ENCODE peak calls at places on chromosomes 1 and 21, in seven cellular contexts. P, T, E, S, F, Q and O are unnamed samples.

GRCh38 chr1:91689586-91690481 is 189.2 kb downstream of the CDC7 start:
- DNase-seq in P (no peak), T (no peak), E (peak; percentile 79), S (no peak), F (no peak), Q (no peak), O (peak; percentile 48)

GRCh38 chr1:196034080-196034706 is 574.0 kb downstream of the KCNT2 start:
- DNase-seq in P (no peak), T (no peak), E (peak; percentile 3), S (no peak), F (peak; percentile 0), Q (no peak), O (peak; percentile 0)

GRCh38 chr1:114153621-114154145 is at the start of gene SYT6:
- DNase-seq in P (peak; percentile 74), T (no peak), E (no peak), S (no peak), F (no peak), Q (no peak), O (no peak)

GRCh38 chr1:186078245-186078644 is 296.8 kb downstream of the TPR start:
- DNase-seq in P (no peak), T (no peak), E (no peak), S (no peak), F (no peak), Q (no peak), O (no peak)

GRCh38 chr1:18962121-18962721 is 5.7 kb upstream of the IFFO2 start:
- DNase-seq in P (peak; percentile 60), T (no peak), E (peak; percentile 37), S (no peak), F (peak; percentile 91), Q (no peak), O (peak; percentile 74)

GRCh38 chr1:112344754-112345423 is 51.1 kb upstream of the CTTNBP2NL start:
- DNase-seq in P (no peak), T (no peak), E (no peak), S (peak; percentile 22), F (no peak), Q (no peak), O (no peak)

GRCh38 chr1:180915426-180915965 is 2.8 kb downstream of the KIAA1614 start:
- DNase-seq in P (peak; percentile 22), T (no peak), E (no peak), S (no peak), F (no peak), Q (no peak), O (no peak)

GRCh38 chr1:203188686-203189232 is 2.3 kb upstream of the CHI3L1 start:
- DNase-seq in P (no peak), T (no peak), E (no peak), S (no peak), F (no peak), Q (no peak), O (no peak)

GRCh38 chr1:87450615-87451209 is 122.0 kb downstream of the LMO4 start:
- DNase-seq in P (no peak), T (no peak), E (no peak), S (peak; percentile 18), F (no peak), Q (no peak), O (no peak)

GRCh38 chr1:212070720-212071302 is 35.3 kb downstream of the DTL start:
- DNase-seq in P (no peak), T (peak; percentile 38), E (peak; percentile 81), S (peak; percentile 49), F (peak; percentile 70), Q (peak; percentile 13), O (peak; percentile 80)

GRCh38 chr21:21064353-21064752 is 66.1 kb downstream of the NCAM2 start:
- DNase-seq in P (no peak), T (no peak), E (no peak), S (no peak), F (no peak), Q (no peak), O (no peak)

GRCh38 chr1:79204774-79205173 is 198.2 kb upstream of the ADGRL4 start:
- DNase-seq in P (no peak), T (no peak), E (no peak), S (no peak), F (no peak), Q (no peak), O (no peak)

GRCh38 chr1:108951242-108951641 is 12.0 kb downstream of the CLCC1 start:
- DNase-seq in P (no peak), T (no peak), E (no peak), S (no peak), F (no peak), Q (no peak), O (no peak)

GRCh38 chr1:45016090-45016697 is 4.1 kb downstream of the UROD start:
- DNase-seq in P (no peak), T (no peak), E (no peak), S (no peak), F (no peak), Q (no peak), O (no peak)

GRCh38 chr1:3035871-3036645 is 14.8 kb downstream of the ACTRT2 start:
- DNase-seq in P (peak; percentile 51), T (no peak), E (no peak), S (no peak), F (no peak), Q (no peak), O (no peak)

GRCh38 chr21:45142469-45142868 is 68.1 kb downstream of the ADARB1 start:
- DNase-seq in P (no peak), T (peak; percentile 77), E (peak; percentile 64), S (no peak), F (peak; percentile 79), Q (no peak), O (peak; percentile 64)

GRCh38 chr1:226946841-226947240 is 6.7 kb downstream of the COQ8A start:
- DNase-seq in P (no peak), T (peak; percentile 16), E (no peak), S (no peak), F (peak; percentile 11), Q (no peak), O (no peak)

GRCh38 chr1:89085781-89086180 is 20.8 kb upstream of the GBP1 start:
- DNase-seq in P (no peak), T (no peak), E (peak; percentile 73), S (no peak), F (peak; percentile 69), Q (peak; percentile 40), O (peak; percentile 64)

GRCh38 chr1:161885013-161885412 is 118.9 kb downstream of the ATF6 start:
- DNase-seq in P (no peak), T (peak; percentile 75), E (peak; percentile 78), S (no peak), F (peak; percentile 51), Q (no peak), O (peak; percentile 77)

GRCh38 chr1:243390315-243390875 is 134.6 kb downstream of the SDCCAG8 start:
- DNase-seq in P (peak; percentile 26), T (no peak), E (no peak), S (no peak), F (no peak), Q (no peak), O (no peak)

GRCh38 chr1:3547055-3548005 is 64.0 kb downstream of the MEGF6 start:
- DNase-seq in P (no peak), T (no peak), E (no peak), S (no peak), F (no peak), Q (no peak), O (no peak)

GRCh38 chr1:6181347-6181770 is 1.2 kb upstream of the CHD5 start:
- DNase-seq in P (peak; percentile 73), T (no peak), E (no peak), S (no peak), F (no peak), Q (no peak), O (no peak)

GRCh38 chr1:6180578-6181311 is 624 bp upstream of the CHD5 start:
- DNase-seq in P (peak; percentile 58), T (no peak), E (no peak), S (peak; percentile 8), F (no peak), Q (no peak), O (no peak)

GRCh38 chr1:6180215-6180577 is at the start of gene CHD5:
- DNase-seq in P (peak; percentile 73), T (no peak), E (no peak), S (peak; percentile 9), F (no peak), Q (no peak), O (no peak)

GRCh38 chr1:6178751-6179563 is 1.2 kb downstream of the CHD5 start:
- DNase-seq in P (peak; percentile 68), T (no peak), E (no peak), S (no peak), F (no peak), Q (no peak), O (no peak)

GRCh38 chr1:6179564-6180175 is 451 bp downstream of the CHD5 start:
- DNase-seq in P (peak; percentile 57), T (no peak), E (no peak), S (no peak), F (no peak), Q (no peak), O (no peak)
- H3K4me3 ChIP-seq in P (no peak overlapping the region), T (no peak overlapping the region), E (no peak overlapping the region), S (no peak overlapping the region), F (no peak overlapping the region), Q (peak overlapping the region; percentile 37), O (no peak overlapping the region)

GRCh38 chr1:51515982-51516638 is 3.0 kb downstream of the EPS15 start:
- DNase-seq in P (no peak), T (no peak), E (no peak), S (no peak), F (no peak), Q (no peak), O (peak; percentile 4)

GRCh38 chr1:51518033-51518729 is 885 bp downstream of the EPS15 start:
- DNase-seq in P (peak; percentile 78), T (peak; percentile 20), E (peak; percentile 21), S (peak; percentile 50), F (no peak), Q (no peak), O (peak; percentile 5)

GRCh38 chr1:51515312-51515960 is 3.6 kb downstream of the EPS15 start:
- DNase-seq in P (no peak), T (no peak), E (no peak), S (no peak), F (no peak), Q (no peak), O (peak; percentile 46)

GRCh38 chr1:51517361-51518032 is 1.6 kb downstream of the EPS15 start:
- DNase-seq in P (no peak), T (no peak), E (peak; percentile 33), S (no peak), F (peak; percentile 37), Q (no peak), O (peak; percentile 61)

GRCh38 chr1:51516639-51517158 is 2.4 kb downstream of the EPS15 start:
- DNase-seq in P (no peak), T (no peak), E (no peak), S (no peak), F (no peak), Q (no peak), O (peak; percentile 22)
- H3K4me3 ChIP-seq in P (peak overlapping the region; percentile 96), T (peak overlapping the region; percentile 30), E (peak overlapping the region; percentile 82), S (no peak overlapping the region), F (peak overlapping the region; percentile 10), Q (no peak overlapping the region), O (peak overlapping the region; percentile 90)

GRCh38 chr1:160410412-160411005 is 10.1 kb downstream of the VANGL2 start:
- DNase-seq in P (no peak), T (no peak), E (peak; percentile 48), S (no peak), F (no peak), Q (no peak), O (peak; percentile 33)
- H3K4me3 ChIP-seq in P (no peak overlapping the region), T (no peak overlapping the region), E (no peak overlapping the region), S (no peak overlapping the region), F (no peak overlapping the region), Q (no peak overlapping the region), O (no peak overlapping the region)

GRCh38 chr1:157540852-157541251 is 11.5 kb downstream of the FCRL5 start:
- DNase-seq in P (no peak), T (no peak), E (no peak), S (no peak), F (no peak), Q (no peak), O (no peak)
- H3K4me3 ChIP-seq in P (no peak overlapping the region), T (no peak overlapping the region), E (no peak overlapping the region), S (no peak overlapping the region), F (no peak overlapping the region), Q (no peak overlapping the region), O (no peak overlapping the region)

GRCh38 chr1:221925947-221926346 is 184.1 kb upstream of the DUSP10 start:
- DNase-seq in P (no peak), T (no peak), E (no peak), S (no peak), F (no peak), Q (no peak), O (no peak)
- H3K4me3 ChIP-seq in P (no peak overlapping the region), T (no peak overlapping the region), E (no peak overlapping the region), S (no peak overlapping the region), F (no peak overlapping the region), Q (no peak overlapping the region), O (no peak overlapping the region)